ENCODE peak calls at places on chromosomes 4 and X, in nine cellular contexts. I, S, U, M, E, R, G, A and W are unnamed samples.

GRCh38 chr4:14294611-14295010 is 667.1 kb upstream of the BOD1L1 start:
- DNase-seq in I (no peak), S (peak), U (peak), M (no peak), E (peak), R (no peak), G (peak), A (no peak), W (no peak)

GRCh38 chrX:40908026-40908425 is 172.7 kb upstream of the MED14 start:
- DNase-seq in I (no peak), S (peak), U (peak), M (no peak), E (peak), R (no peak), G (peak), A (no peak), W (no peak)

GRCh38 chr4:110193822-110194761 is 4.3 kb downstream of the ELOVL6 start:
- DNase-seq in I (peak), S (peak), U (peak), M (peak), E (peak), R (peak), G (peak), A (peak), W (no peak)

GRCh38 chrX:14922437-14922836 is 49.2 kb downstream of the MOSPD2 start:
- DNase-seq in I (no peak), S (peak), U (peak), M (no peak), E (peak), R (no peak), G (peak), A (no peak), W (no peak)

GRCh38 chrX:16488959-16489358 is 161.0 kb upstream of the S100G start:
- DNase-seq in I (no peak), S (peak), U (peak), M (no peak), E (no peak), R (no peak), G (no peak), A (no peak), W (no peak)

GRCh38 chr4:7332216-7333023 is 102.3 kb downstream of the PSAPL1 start:
- DNase-seq in I (no peak), S (peak), U (peak), M (no peak), E (no peak), R (no peak), G (peak), A (no peak), W (no peak)

GRCh38 chr4:139242511-139243051 is 37.4 kb downstream of the MGARP start:
- DNase-seq in I (no peak), S (peak), U (peak), M (no peak), E (peak), R (no peak), G (peak), A (no peak), W (no peak)

GRCh38 chr4:174423257-174423944 is 98.9 kb downstream of the HPGD start:
- DNase-seq in I (no peak), S (peak), U (peak), M (no peak), E (peak), R (no peak), G (peak), A (no peak), W (no peak)

GRCh38 chr4:144688035-144688569 is 42.1 kb downstream of the HHIP start:
- DNase-seq in I (no peak), S (no peak), U (no peak), M (no peak), E (no peak), R (no peak), G (no peak), A (no peak), W (no peak)

DNA sequence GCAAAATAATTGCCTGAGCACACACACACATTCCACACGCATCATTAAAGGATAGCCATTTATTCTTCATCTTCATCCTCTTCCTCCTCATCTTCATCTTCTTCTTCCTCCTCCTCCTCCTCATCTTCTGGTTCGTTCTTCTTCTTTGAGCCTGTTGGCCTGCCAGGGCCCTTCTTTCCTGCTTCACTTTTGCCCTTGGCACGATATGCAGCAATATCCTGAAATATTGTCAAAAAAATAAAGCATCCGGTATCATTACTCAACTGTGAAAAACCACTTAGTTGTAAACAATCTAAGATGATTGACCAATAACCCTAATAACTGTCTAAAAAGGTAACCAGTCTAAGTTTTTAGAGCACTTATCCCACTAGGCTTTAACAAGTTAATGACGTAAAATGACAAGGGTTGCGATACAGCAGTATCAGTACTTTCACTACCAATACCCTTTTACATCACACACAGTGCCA is 2.1 kb downstream of the HMGB2 start:
- DNase-seq in I (no peak), S (no peak), U (peak), M (no peak), E (no peak), R (no peak), G (peak), A (no peak), W (no peak)
- H3K4me3 ChIP-seq in I (peak), S (peak), U (peak), M (peak), E (peak), R (peak), G (peak), A (peak), W (no peak)

DNA sequence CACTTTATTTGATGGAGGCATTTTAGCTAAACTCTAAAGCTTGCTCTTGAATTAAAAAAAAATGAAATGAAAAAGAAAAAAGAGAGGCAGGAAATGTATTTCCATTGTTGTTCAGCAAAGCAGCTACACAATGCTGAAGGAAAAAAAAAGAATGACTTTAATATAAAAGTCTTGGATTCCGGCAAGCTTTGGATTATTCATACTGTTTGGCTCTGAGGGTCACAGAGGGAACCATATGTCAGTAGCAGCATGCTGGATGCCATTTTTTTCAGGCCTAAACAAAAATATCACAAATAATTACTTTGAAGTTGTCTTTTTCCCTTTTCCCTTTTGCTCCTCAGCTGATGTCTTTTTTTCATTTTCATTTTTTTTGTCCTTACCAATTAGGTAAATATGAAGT is 249.0 kb upstream of the DIAPH2 start:
- DNase-seq in I (no peak), S (no peak), U (peak), M (no peak), E (no peak), R (no peak), G (peak), A (no peak), W (no peak)
- H3K9ac ChIP-seq in I (no peak), S (peak), U (peak), M (no peak), E (no peak), R (no peak), G (no peak), A (peak), W (no peak)

GRCh38 chr4:118279920-118280432 is 72.8 kb downstream of the PRSS12 start:
- DNase-seq in I (no peak), S (no peak), U (no peak), M (no peak), E (no peak), R (no peak), G (peak), A (no peak), W (no peak)

GRCh38 chr4:118282692-118283091 is 70.1 kb downstream of the PRSS12 start:
- DNase-seq in I (no peak), S (peak), U (peak), M (peak), E (peak), R (no peak), G (peak), A (no peak), W (no peak)

GRCh38 chr4:118284169-118284568 is 68.6 kb downstream of the PRSS12 start:
- DNase-seq in I (no peak), S (no peak), U (no peak), M (no peak), E (no peak), R (no peak), G (no peak), A (no peak), W (no peak)

GRCh38 chr4:118280501-118281218 is 72.1 kb downstream of the PRSS12 start:
- DNase-seq in I (peak), S (peak), U (peak), M (peak), E (peak), R (peak), G (peak), A (peak), W (peak)

DNA sequence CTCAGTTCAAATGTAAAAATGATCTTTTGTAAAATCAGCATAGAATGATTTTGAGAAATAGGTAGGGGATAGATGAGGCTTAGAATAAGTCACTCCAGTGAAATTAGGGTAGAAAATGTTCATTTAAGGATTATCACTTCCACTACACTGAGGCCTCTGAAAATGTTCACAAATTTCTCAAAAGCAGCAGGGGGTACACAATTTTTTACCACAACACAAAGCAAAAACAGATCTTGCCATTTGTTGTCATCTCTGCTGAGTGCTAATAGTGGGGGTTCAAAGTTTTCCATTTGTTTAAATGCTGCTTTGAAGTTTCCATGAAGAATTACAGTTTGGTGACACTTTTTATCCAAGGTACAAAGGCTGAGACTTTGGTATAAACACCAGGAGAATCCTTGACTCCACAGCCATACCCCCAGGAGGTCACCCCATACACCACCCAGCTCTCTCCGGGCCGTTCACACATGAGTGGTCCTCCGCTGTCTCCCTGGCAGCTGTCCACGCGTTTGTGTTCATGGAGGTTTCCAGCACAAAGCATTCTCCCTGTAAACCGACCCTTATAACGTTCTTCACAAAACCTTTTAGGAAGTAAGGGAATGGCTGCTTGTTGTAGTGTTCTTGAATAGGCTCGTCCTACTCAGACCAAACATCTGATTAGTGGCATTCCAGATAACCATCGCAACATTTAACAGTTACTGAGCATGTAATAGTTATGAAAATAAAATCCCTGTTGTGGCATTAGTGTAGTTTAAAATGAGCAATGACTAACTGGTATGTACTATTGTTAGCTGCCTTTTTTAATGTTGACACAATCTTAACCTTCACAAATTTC is 71.0 kb downstream of the PRSS12 start:
- DNase-seq in I (peak), S (peak), U (peak), M (peak), E (no peak), R (peak), G (peak), A (no peak), W (no peak)
- H3K4me3 ChIP-seq in I (no peak), S (no peak), U (peak), M (no peak), E (no peak), R (no peak), G (no peak), A (no peak), W (no peak)

GRCh38 chrX:107760304-107761077 is 15.1 kb downstream of the TSC22D3 start:
- DNase-seq in I (no peak), S (no peak), U (no peak), M (no peak), E (no peak), R (no peak), G (no peak), A (no peak), W (no peak)
- H3K9ac ChIP-seq in I (no peak), S (no peak), U (no peak), M (no peak), E (no peak), R (no peak), G (no peak), A (no peak), W (no peak)

GRCh38 chr4:98662619-98663225 is 4.3 kb upstream of the TSPAN5 start:
- DNase-seq in I (no peak), S (peak), U (no peak), M (peak), E (peak), R (peak), G (no peak), A (no peak), W (no peak)
- H3K4me3 ChIP-seq in I (no peak), S (no peak), U (no peak), M (no peak), E (no peak), R (no peak), G (no peak), A (no peak), W (no peak)